ENCODE peak calls at places on chromosomes 6 and 20, in eight cellular contexts. One of them, this sample, is unnamed. For H3K27me3, the result is how much of the 10 kb centered on the place peaks cover.

GRCh38 chr20:25750765-25751696 is 54.4 kb upstream of the ZNF337 start:
- DNase-seq in testis: peak
- DNase-seq in CD8-positive, alpha-beta memory T cell: peak
- DNase-seq in heart left ventricle: no peak
- DNase-seq in SJSA1: no peak
- DNase-seq in upper lobe of right lung: peak
- DNase-seq in SK-N-SH: peak
- DNase-seq in ovary: peak
- DNase-seq in this sample: no peak

GRCh38 chr20:56453347-56453746 is 15.1 kb upstream of the RTF2 start:
- DNase-seq in testis: no peak
- DNase-seq in CD8-positive, alpha-beta memory T cell: no peak
- DNase-seq in heart left ventricle: no peak
- DNase-seq in SJSA1: no peak
- DNase-seq in upper lobe of right lung: no peak
- DNase-seq in SK-N-SH: no peak
- DNase-seq in ovary: no peak
- DNase-seq in this sample: no peak

GRCh38 chr20:46646659-46647380 is 4.4 kb downstream of the SLC13A3 start:
- DNase-seq in testis: no peak
- DNase-seq in CD8-positive, alpha-beta memory T cell: no peak
- DNase-seq in heart left ventricle: no peak
- DNase-seq in SJSA1: no peak
- DNase-seq in upper lobe of right lung: no peak
- DNase-seq in SK-N-SH: no peak
- DNase-seq in ovary: no peak
- DNase-seq in this sample: no peak

GRCh38 chr6:106194949-106195919 is 109.1 kb downstream of the PRDM1 start:
- DNase-seq in testis: no peak
- DNase-seq in CD8-positive, alpha-beta memory T cell: peak
- DNase-seq in heart left ventricle: no peak
- DNase-seq in SJSA1: no peak
- DNase-seq in upper lobe of right lung: no peak
- DNase-seq in SK-N-SH: no peak
- DNase-seq in ovary: no peak
- DNase-seq in this sample: no peak

GRCh38 chr6:169470790-169471189 is 217.1 kb upstream of the THBS2 start:
- DNase-seq in testis: no peak
- DNase-seq in CD8-positive, alpha-beta memory T cell: no peak
- DNase-seq in heart left ventricle: no peak
- DNase-seq in SJSA1: no peak
- DNase-seq in upper lobe of right lung: no peak
- DNase-seq in SK-N-SH: no peak
- DNase-seq in ovary: no peak
- DNase-seq in this sample: no peak

GRCh38 chr20:45311589-45312211 is 3.6 kb upstream of the MATN4 start:
- DNase-seq in testis: peak
- DNase-seq in CD8-positive, alpha-beta memory T cell: peak
- DNase-seq in heart left ventricle: peak
- DNase-seq in SJSA1: no peak
- DNase-seq in upper lobe of right lung: peak
- DNase-seq in SK-N-SH: peak
- DNase-seq in ovary: peak
- DNase-seq in this sample: no peak

GRCh38 chr6:45923831-45924391 is 91.7 kb downstream of the CLIC5 start:
- DNase-seq in testis: no peak
- DNase-seq in CD8-positive, alpha-beta memory T cell: no peak
- DNase-seq in heart left ventricle: no peak
- DNase-seq in SJSA1: peak
- DNase-seq in upper lobe of right lung: no peak
- DNase-seq in SK-N-SH: no peak
- DNase-seq in ovary: no peak
- DNase-seq in this sample: no peak

GRCh38 chr6:150142304-150142656 is 564 bp upstream of the PPP1R14C start:
- DNase-seq in testis: peak
- DNase-seq in CD8-positive, alpha-beta memory T cell: no peak
- DNase-seq in heart left ventricle: no peak
- DNase-seq in SJSA1: no peak
- DNase-seq in upper lobe of right lung: peak
- DNase-seq in SK-N-SH: no peak
- DNase-seq in ovary: no peak
- DNase-seq in this sample: no peak

GRCh38 chr6:12483712-12484111 is 193.6 kb downstream of the EDN1 start:
- DNase-seq in testis: no peak
- DNase-seq in CD8-positive, alpha-beta memory T cell: no peak
- DNase-seq in heart left ventricle: no peak
- DNase-seq in SJSA1: peak
- DNase-seq in upper lobe of right lung: no peak
- DNase-seq in SK-N-SH: no peak
- DNase-seq in ovary: no peak
- DNase-seq in this sample: no peak

GRCh38 chr6:52227495-52227894 is 16.8 kb downstream of the IL17F start:
- DNase-seq in testis: no peak
- DNase-seq in CD8-positive, alpha-beta memory T cell: no peak
- DNase-seq in heart left ventricle: no peak
- DNase-seq in SJSA1: no peak
- DNase-seq in upper lobe of right lung: no peak
- DNase-seq in SK-N-SH: no peak
- DNase-seq in ovary: no peak
- DNase-seq in this sample: no peak

GRCh38 chr20:12012241-12013222 is 94.8 kb downstream of the BTBD3 start:
- DNase-seq in testis: peak
- DNase-seq in CD8-positive, alpha-beta memory T cell: no peak
- DNase-seq in heart left ventricle: no peak
- DNase-seq in SJSA1: no peak
- DNase-seq in upper lobe of right lung: no peak
- DNase-seq in SK-N-SH: peak
- DNase-seq in ovary: no peak
- DNase-seq in this sample: no peak

GRCh38 chr20:44057698-44058675 is 129.0 kb downstream of the JPH2 start:
- DNase-seq in testis: no peak
- DNase-seq in CD8-positive, alpha-beta memory T cell: no peak
- DNase-seq in heart left ventricle: no peak
- DNase-seq in SJSA1: no peak
- DNase-seq in upper lobe of right lung: no peak
- DNase-seq in SK-N-SH: no peak
- DNase-seq in ovary: no peak
- DNase-seq in this sample: no peak

GRCh38 chr6:88566746-88567534 is 396.5 kb downstream of the RNGTT start:
- DNase-seq in testis: no peak
- DNase-seq in CD8-positive, alpha-beta memory T cell: no peak
- DNase-seq in heart left ventricle: no peak
- DNase-seq in SJSA1: no peak
- DNase-seq in upper lobe of right lung: no peak
- DNase-seq in SK-N-SH: peak
- DNase-seq in ovary: no peak
- DNase-seq in this sample: no peak

GRCh38 chr6:116633685-116634084 is 17.4 kb downstream of the RSPH4A start:
- DNase-seq in testis: no peak
- DNase-seq in CD8-positive, alpha-beta memory T cell: no peak
- DNase-seq in heart left ventricle: no peak
- DNase-seq in SJSA1: no peak
- DNase-seq in upper lobe of right lung: no peak
- DNase-seq in SK-N-SH: peak
- DNase-seq in ovary: no peak
- DNase-seq in this sample: no peak

GRCh38 chr6:1312444-1313363 is 806 bp downstream of the FOXQ1 start:
- DNase-seq in testis: peak
- DNase-seq in CD8-positive, alpha-beta memory T cell: no peak
- DNase-seq in heart left ventricle: no peak
- DNase-seq in SJSA1: no peak
- DNase-seq in upper lobe of right lung: peak
- DNase-seq in SK-N-SH: peak
- DNase-seq in ovary: no peak
- DNase-seq in this sample: no peak
- H3K4me3 ChIP-seq in testis: peak
- H3K4me3 ChIP-seq in CD8-positive, alpha-beta memory T cell: no peak
- H3K4me3 ChIP-seq in heart left ventricle: peak
- H3K4me3 ChIP-seq in SJSA1: peak
- H3K4me3 ChIP-seq in upper lobe of right lung: peak
- H3K4me3 ChIP-seq in SK-N-SH: no peak
- H3K4me3 ChIP-seq in ovary: no peak
- H3K4me3 ChIP-seq in this sample: peak

GRCh38 chr6:43248791-43249190 is 5.5 kb downstream of the TTBK1 start:
- DNase-seq in testis: no peak
- DNase-seq in CD8-positive, alpha-beta memory T cell: no peak
- DNase-seq in heart left ventricle: no peak
- DNase-seq in SJSA1: no peak
- DNase-seq in upper lobe of right lung: no peak
- DNase-seq in SK-N-SH: no peak
- DNase-seq in ovary: no peak
- DNase-seq in this sample: no peak
- H3K27me3 ChIP-seq in testis: under half
- H3K27me3 ChIP-seq in CD8-positive, alpha-beta memory T cell: under half
- H3K27me3 ChIP-seq in heart left ventricle: under half
- H3K27me3 ChIP-seq in SJSA1: half or more
- H3K27me3 ChIP-seq in upper lobe of right lung: under half
- H3K27me3 ChIP-seq in SK-N-SH: under half
- H3K27me3 ChIP-seq in ovary: under half
- H3K27me3 ChIP-seq in this sample: under half

GRCh38 chr6:22135395-22135794 is 161.4 kb downstream of the PRL start:
- DNase-seq in testis: no peak
- DNase-seq in CD8-positive, alpha-beta memory T cell: no peak
- DNase-seq in heart left ventricle: no peak
- DNase-seq in SJSA1: no peak
- DNase-seq in upper lobe of right lung: no peak
- DNase-seq in SK-N-SH: no peak
- DNase-seq in ovary: no peak
- DNase-seq in this sample: no peak
- H3K27ac ChIP-seq in testis: no peak
- H3K27ac ChIP-seq in CD8-positive, alpha-beta memory T cell: no peak
- H3K27ac ChIP-seq in heart left ventricle: no peak
- H3K27ac ChIP-seq in SJSA1: no peak
- H3K27ac ChIP-seq in upper lobe of right lung: no peak
- H3K27ac ChIP-seq in SK-N-SH: no peak
- H3K27ac ChIP-seq in ovary: no peak
- H3K27ac ChIP-seq in this sample: no peak

DNA sequence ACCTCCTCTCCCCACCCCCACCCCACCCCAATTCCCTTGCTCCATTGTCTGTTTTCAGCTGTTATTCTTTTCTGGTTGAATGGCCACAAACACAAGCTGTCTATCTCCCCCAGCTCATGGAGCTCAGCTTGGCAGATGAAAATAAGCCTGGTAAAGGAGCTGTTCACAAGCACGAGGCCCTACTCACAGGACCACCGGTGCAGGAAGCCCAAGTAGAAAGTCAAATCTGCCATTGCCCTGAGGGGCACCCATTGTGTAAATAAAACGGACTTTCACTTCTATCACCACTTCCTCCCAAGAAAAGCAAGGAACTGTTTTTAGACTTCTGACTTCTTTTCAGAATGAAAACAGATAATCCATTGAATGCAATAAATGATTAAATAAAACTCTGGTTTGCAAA is 27.8 kb downstream of the RIPOR2 start:
- DNase-seq in testis: no peak
- DNase-seq in CD8-positive, alpha-beta memory T cell: no peak
- DNase-seq in heart left ventricle: no peak
- DNase-seq in SJSA1: no peak
- DNase-seq in upper lobe of right lung: no peak
- DNase-seq in SK-N-SH: no peak
- DNase-seq in ovary: no peak
- DNase-seq in this sample: no peak
- H3K4me3 ChIP-seq in testis: no peak
- H3K4me3 ChIP-seq in CD8-positive, alpha-beta memory T cell: no peak
- H3K4me3 ChIP-seq in heart left ventricle: no peak
- H3K4me3 ChIP-seq in SJSA1: no peak
- H3K4me3 ChIP-seq in upper lobe of right lung: no peak
- H3K4me3 ChIP-seq in SK-N-SH: no peak
- H3K4me3 ChIP-seq in ovary: no peak
- H3K4me3 ChIP-seq in this sample: no peak

DNA sequence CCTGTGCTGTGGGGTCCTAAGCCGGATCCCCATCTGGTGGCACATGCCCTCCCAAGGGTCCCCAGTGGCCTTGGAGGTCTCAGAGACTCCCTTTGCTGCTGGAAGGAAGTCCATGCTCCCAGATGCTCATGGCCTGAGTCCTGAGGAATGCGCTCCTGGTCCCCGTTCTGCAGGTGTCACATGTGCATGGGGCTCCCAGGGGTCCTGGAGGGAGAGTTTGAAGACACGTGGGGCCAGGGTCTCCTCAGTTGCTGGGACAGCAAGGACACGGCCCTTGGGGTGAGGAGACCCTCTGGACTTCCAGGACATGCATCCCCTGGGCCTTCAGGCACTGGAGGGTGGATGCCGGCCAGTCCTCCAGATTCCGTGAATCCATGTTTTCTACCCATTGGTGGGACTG is 11.7 kb downstream of the ZBP1 start:
- DNase-seq in testis: no peak
- DNase-seq in CD8-positive, alpha-beta memory T cell: no peak
- DNase-seq in heart left ventricle: no peak
- DNase-seq in SJSA1: no peak
- DNase-seq in upper lobe of right lung: peak
- DNase-seq in SK-N-SH: no peak
- DNase-seq in ovary: no peak
- DNase-seq in this sample: no peak
- H3K27me3 ChIP-seq in testis: under half
- H3K27me3 ChIP-seq in CD8-positive, alpha-beta memory T cell: under half
- H3K27me3 ChIP-seq in heart left ventricle: under half
- H3K27me3 ChIP-seq in SJSA1: under half
- H3K27me3 ChIP-seq in upper lobe of right lung: under half
- H3K27me3 ChIP-seq in SK-N-SH: under half
- H3K27me3 ChIP-seq in ovary: under half
- H3K27me3 ChIP-seq in this sample: under half

DNA sequence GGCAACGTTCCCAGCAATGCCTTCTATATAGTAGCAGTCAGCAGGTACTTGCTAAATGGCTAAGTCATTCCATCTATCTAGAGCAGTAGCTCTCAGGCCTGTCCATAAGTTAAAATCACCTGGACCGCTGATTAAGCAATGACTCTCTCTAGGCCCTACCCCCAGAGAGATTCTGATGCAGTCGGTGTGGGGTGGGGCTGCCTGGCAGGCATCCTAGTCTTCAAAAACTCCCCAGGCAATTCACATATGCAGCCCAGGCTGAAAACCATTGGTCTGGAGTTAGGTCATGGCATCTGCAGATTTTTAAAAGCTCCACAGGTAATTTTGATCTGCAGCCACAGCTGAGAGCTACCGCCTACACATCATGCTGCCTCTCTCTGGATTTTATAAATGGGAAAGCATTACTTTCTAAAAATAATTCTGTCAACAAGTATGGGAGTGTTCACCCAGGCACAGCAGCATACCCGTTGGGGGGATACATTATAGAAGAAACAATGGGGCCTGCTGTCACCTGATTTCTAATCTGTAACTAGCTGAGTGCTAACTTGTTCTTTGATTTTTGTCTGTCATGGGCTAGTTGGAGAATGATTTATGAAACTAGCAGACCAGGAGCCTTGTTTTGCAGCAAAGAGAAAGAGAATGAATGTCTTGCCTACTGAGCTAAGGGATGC is 44.1 kb upstream of the ATXN1 start:
- DNase-seq in testis: no peak
- DNase-seq in CD8-positive, alpha-beta memory T cell: no peak
- DNase-seq in heart left ventricle: no peak
- DNase-seq in SJSA1: no peak
- DNase-seq in upper lobe of right lung: no peak
- DNase-seq in SK-N-SH: no peak
- DNase-seq in ovary: no peak
- DNase-seq in this sample: no peak
- H3K27ac ChIP-seq in testis: no peak
- H3K27ac ChIP-seq in CD8-positive, alpha-beta memory T cell: no peak
- H3K27ac ChIP-seq in heart left ventricle: peak
- H3K27ac ChIP-seq in SJSA1: no peak
- H3K27ac ChIP-seq in upper lobe of right lung: no peak
- H3K27ac ChIP-seq in SK-N-SH: no peak
- H3K27ac ChIP-seq in ovary: no peak
- H3K27ac ChIP-seq in this sample: no peak